ENCODE peak calls at places on chromosome 6, in four cellular contexts. Z, W, U and J are unnamed samples.

GRCh38 chr6:110951986-110952794 is 6.3 kb upstream of the GTF3C6 start:
- DNase-seq in Z (no peak), W (peak), U (no peak), J (no peak)

GRCh38 chr6:167546611-167547327 is 221.9 kb downstream of the TTLL2 start:
- DNase-seq in Z (no peak), W (no peak), U (no peak), J (peak)

GRCh38 chr6:130966581-130966980 is 96.5 kb downstream of the EPB41L2 start:
- DNase-seq in Z (no peak), W (no peak), U (no peak), J (no peak)

GRCh38 chr6:111734068-111734825 is 128.6 kb upstream of the TRAF3IP2 start:
- DNase-seq in Z (no peak), W (no peak), U (no peak), J (no peak)

GRCh38 chr6:139605350-139605749 is 230.9 kb upstream of the CITED2 start:
- DNase-seq in Z (no peak), W (peak), U (no peak), J (no peak)

GRCh38 chr6:100346828-100347227 is 117.9 kb downstream of the SIM1 start:
- DNase-seq in Z (no peak), W (peak), U (no peak), J (no peak)

GRCh38 chr6:52993461-52993860 is 1.6 kb downstream of the GSTA4 start:
- DNase-seq in Z (no peak), W (no peak), U (no peak), J (no peak)

GRCh38 chr6:7727150-7727950 is 1.5 kb downstream of the BMP6 start:
- DNase-seq in Z (no peak), W (peak), U (no peak), J (peak)

DNA sequence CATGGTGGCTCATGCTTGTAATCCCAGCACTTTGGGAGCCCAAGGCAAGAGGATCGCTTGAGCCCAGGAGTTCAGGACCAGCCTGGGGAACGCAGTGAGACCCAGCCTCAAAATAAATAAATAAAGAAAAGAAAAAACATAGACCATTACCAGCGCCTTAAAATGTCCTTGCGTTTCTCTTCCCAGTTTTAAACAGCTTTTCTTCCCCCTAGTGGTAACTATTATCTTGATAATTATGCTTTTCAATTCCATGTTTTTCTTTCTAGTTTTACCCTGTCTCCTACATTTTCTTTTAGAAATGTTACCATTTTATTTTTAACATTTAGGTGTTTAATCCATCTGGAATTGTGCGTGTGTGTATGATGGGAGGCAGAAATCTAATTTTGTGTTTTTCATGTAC is 24.4 kb downstream of the DNAH8 start:
- DNase-seq in Z (no peak), W (no peak), U (no peak), J (no peak)
- TF ChIP-seq CTCF in Z (no peak), W (peak), U (peak), J (peak)

GRCh38 chr6:144197919-144198318 is 47.6 kb downstream of the STX11 start:
- DNase-seq in Z (no peak), W (no peak), U (peak), J (no peak)

GRCh38 chr6:144202879-144203468 is 52.7 kb downstream of the STX11 start:
- DNase-seq in Z (no peak), W (no peak), U (no peak), J (no peak)
- TF ChIP-seq CTCF in Z (no peak), W (no peak), U (no peak), J (no peak)

GRCh38 chr6:91167846-91168245 is 581.0 kb upstream of the MAP3K7 start:
- DNase-seq in Z (no peak), W (no peak), U (no peak), J (peak)

GRCh38 chr6:91173651-91174050 is 586.8 kb upstream of the MAP3K7 start:
- DNase-seq in Z (no peak), W (no peak), U (no peak), J (no peak)
- TF ChIP-seq CTCF in Z (no peak), W (no peak), U (no peak), J (no peak)

DNA sequence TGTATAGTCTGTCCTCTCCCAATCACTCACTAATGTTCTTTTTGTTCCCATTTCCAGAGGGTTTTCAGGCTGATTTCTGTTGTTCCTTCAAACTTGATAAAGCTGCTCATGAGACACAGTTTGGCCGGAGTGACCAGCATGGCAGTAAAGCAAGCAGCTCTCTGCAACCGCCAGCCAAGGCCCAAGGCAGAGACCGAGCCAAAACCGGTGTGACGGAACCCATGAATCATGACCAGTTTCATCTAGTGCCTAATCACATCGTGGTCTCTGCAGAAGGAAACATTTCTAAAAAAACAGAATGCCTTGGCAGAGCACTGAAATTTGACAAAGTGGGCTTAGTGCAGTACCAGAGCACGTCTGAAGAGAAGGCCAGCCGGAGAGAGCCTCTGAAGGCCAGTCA is 14.8 kb upstream of the RPL7L1 start:
- DNase-seq in Z (no peak), W (no peak), U (no peak), J (no peak)
- TF ChIP-seq CTCF in Z (no peak), W (no peak), U (no peak), J (no peak)

DNA sequence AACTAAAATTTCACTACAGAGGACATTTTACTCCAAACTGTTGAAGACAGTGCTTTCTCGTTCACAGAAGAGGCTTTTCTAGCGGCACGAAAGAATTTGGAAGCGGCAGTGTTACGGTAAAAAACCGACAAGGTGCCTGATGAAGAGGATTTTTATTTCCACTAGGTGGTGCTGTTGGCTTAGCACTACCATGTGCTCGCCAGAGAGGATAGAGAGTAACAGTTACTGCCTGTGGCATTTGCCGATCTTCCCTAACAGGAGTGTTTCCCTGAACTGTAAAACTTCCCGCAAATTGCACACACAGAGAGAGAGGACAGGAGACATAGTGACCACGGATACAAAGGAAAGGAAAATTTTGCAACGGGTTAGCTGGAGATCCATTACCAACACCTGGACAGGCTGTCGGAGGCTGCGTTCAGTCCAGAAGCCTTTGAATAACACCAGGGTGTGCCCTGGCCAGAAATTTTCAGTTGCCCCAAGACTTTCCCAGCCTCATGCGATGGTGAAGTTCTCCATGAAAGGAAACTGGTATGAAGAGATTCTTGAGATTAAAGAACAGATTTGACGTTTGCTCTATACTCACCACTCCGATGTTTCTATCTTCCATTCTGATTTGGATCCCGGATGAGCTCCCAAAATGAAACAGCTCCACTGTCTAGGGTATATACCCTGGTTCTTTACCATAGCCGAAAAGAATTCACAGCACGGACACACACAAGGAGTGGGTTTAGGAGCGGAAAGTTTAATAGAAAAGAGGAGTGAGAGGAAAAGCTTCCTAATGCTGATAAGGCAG is 48.1 kb downstream of the HLA-DPB1 start:
- DNase-seq in Z (no peak), W (no peak), U (no peak), J (peak)
- TF ChIP-seq CTCF in Z (peak), W (peak), U (peak), J (peak)